ENCODE peak calls at places on chromosome 17, in ten cellular contexts. D, K, F, G, P, E, N, V, W and A are unnamed samples.

GRCh38 chr17:48198950-48199541 is 91.5 kb downstream of the SNX11 start:
- DNase-seq in D (no peak), K (peak; percentile 41), F (no peak), G (no peak), P (no peak), E (no peak), N (no peak), V (no peak), W (no peak), A (no peak)

GRCh38 chr17:17723354-17724261 is 42.4 kb downstream of the RAI1 start:
- DNase-seq in D (peak; percentile 88), K (no peak), F (no peak), G (peak; percentile 69), P (no peak), E (peak; percentile 57), N (no peak), V (no peak), W (peak; percentile 69), A (no peak)

GRCh38 chr17:45646288-45646988 is 137.7 kb upstream of the CRHR1 start:
- DNase-seq in D (no peak), K (no peak), F (no peak), G (no peak), P (no peak), E (no peak), N (no peak), V (no peak), W (no peak), A (no peak)

GRCh38 chr17:43020789-43021738 is 1.1 kb downstream of the VAT1 start:
- DNase-seq in D (no peak), K (peak; percentile 67), F (peak; percentile 66), G (peak; percentile 83), P (peak; percentile 77), E (peak; percentile 39), N (peak; percentile 83), V (peak; percentile 86), W (peak; percentile 71), A (no peak)

GRCh38 chr17:78430892-78431691 is 52.6 kb downstream of the PGS1 start:
- DNase-seq in D (no peak), K (no peak), F (no peak), G (no peak), P (no peak), E (no peak), N (no peak), V (no peak), W (peak; percentile 35), A (no peak)

GRCh38 chr17:58331815-58332719 is 3.5 kb upstream of the TSPOAP1 start:
- DNase-seq in D (no peak), K (peak; percentile 84), F (peak; percentile 67), G (peak; percentile 43), P (peak; percentile 65), E (peak; percentile 87), N (no peak), V (peak; percentile 90), W (no peak), A (no peak)

GRCh38 chr17:37220609-37220953 is 155.2 kb upstream of the C17orf78 start:
- DNase-seq in D (peak; percentile 21), K (peak; percentile 9), F (no peak), G (no peak), P (no peak), E (no peak), N (no peak), V (no peak), W (peak; percentile 52), A (no peak)

GRCh38 chr17:78717431-78717980 is 64.6 kb downstream of the CYTH1 start:
- DNase-seq in D (peak; percentile 54), K (peak; percentile 25), F (no peak), G (peak; percentile 45), P (no peak), E (no peak), N (no peak), V (no peak), W (peak; percentile 64), A (peak; percentile 83)

GRCh38 chr17:2028737-2029136 is 1.2 kb upstream of the DPH1 start:
- DNase-seq in D (peak; percentile 56), K (no peak), F (no peak), G (no peak), P (no peak), E (no peak), N (no peak), V (no peak), W (no peak), A (no peak)

GRCh38 chr17:2233441-2233947 is 70.1 kb downstream of the SMG6 start:
- DNase-seq in D (peak; percentile 15), K (no peak), F (peak; percentile 22), G (no peak), P (peak; percentile 38), E (no peak), N (no peak), V (no peak), W (peak; percentile 49), A (no peak)

GRCh38 chr17:55282379-55282702 is 17.6 kb downstream of the HLF start:
- DNase-seq in D (no peak), K (no peak), F (no peak), G (no peak), P (no peak), E (no peak), N (no peak), V (no peak), W (no peak), A (no peak)

GRCh38 chr17:46194393-46195216 is 1.4 kb upstream of the KANSL1 start:
- DNase-seq in D (peak; percentile 69), K (no peak), F (no peak), G (no peak), P (no peak), E (peak; percentile 59), N (peak; percentile 56), V (no peak), W (peak; percentile 72), A (no peak)

GRCh38 chr17:14207791-14208190 is 28.9 kb downstream of the CDRT15 start:
- DNase-seq in D (no peak), K (no peak), F (no peak), G (no peak), P (no peak), E (no peak), N (no peak), V (no peak), W (no peak), A (no peak)

GRCh38 chr17:3976675-3977171 is 12.5 kb upstream of the ATP2A3 start:
- DNase-seq in D (no peak), K (peak; percentile 93), F (peak; percentile 89), G (peak; percentile 60), P (peak; percentile 77), E (no peak), N (no peak), V (peak; percentile 85), W (no peak), A (no peak)

GRCh38 chr17:7465481-7466275 is 13.8 kb downstream of the ZBTB4 start:
- DNase-seq in D (no peak), K (no peak), F (no peak), G (no peak), P (no peak), E (no peak), N (no peak), V (peak; percentile 53), W (no peak), A (no peak)

GRCh38 chr17:72423718-72424117 is 302.9 kb downstream of the SOX9 start:
- DNase-seq in D (no peak), K (no peak), F (no peak), G (no peak), P (no peak), E (no peak), N (no peak), V (no peak), W (no peak), A (no peak)

DNA sequence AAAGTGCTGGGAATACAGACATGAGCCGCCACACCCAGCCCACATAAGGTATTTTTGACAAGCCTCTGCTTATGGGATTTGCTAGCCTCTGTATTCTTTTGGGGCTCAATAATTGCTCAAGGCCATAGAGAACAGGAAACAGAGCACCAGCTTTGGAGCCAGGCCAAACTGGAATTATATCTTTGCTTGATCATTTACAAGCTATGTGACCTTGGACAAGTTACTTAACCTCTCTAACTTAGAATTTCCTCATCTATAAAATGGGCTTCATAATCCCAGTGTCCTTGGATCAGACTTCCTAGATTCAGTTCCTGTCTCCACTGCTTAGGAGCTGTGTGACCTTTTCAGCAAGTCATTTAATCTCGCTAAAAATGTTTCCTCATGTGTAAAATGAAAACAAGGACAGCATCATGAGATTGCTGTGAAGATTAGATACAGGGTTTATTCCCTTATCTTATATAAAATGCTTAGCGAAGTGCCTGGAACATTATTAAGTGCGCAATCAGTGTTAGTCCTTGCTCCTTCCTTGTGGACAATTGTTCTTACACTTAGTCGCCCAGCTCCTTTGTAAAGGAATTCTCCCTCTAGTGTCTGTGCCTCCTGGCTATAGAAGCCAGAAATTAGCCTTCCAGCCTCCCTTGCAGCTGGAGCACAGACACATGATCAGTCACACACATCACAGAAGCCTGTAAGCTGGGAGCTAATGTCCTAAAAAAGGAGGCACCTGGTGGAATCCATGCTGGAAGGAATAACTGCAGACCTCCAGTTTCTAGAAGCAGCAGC is 16.6 kb downstream of the KRT9 start:
- DNase-seq in D (no peak), K (peak; percentile 69), F (no peak), G (no peak), P (no peak), E (no peak), N (no peak), V (no peak), W (no peak), A (no peak)
- H3K27ac ChIP-seq in D (no peak overlapping the region), K (peak overlapping the region; percentile 42), F (no peak overlapping the region), G (no peak overlapping the region), P (no peak overlapping the region), E (no peak overlapping the region), N (no peak overlapping the region), V (no peak overlapping the region), W (no peak overlapping the region), A (no peak overlapping the region)

DNA sequence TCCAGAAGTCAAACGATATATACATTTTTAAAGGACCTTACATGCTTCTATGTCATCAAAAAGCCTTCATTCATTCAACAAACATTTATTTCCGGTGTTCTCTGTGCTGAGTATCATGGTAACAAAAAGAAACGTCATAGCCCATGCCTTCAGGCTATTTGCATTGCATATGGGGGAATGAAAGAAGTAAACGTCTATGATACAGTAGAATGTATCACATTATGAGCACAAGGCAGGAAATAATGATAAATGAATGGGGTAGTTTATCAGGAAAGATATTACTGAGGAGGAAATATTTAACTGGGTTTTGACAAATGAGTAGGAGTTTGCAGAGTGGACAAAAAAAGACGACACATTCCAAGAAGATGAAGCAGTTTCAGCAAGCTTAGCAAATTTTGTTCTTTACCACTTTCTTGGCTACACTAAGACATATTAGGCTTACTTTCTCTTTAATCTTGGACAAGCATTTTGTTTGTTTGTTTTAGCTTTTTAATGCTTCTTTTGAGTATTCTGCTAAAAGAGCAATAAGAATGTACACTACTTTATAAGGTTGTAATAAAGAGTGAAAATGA is 1.3 kb upstream of the KRTAP4-7 start:
- DNase-seq in D (no peak), K (no peak), F (no peak), G (no peak), P (no peak), E (no peak), N (peak; percentile 30), V (no peak), W (no peak), A (no peak)
- H3K27ac ChIP-seq in D (no peak overlapping the region), K (no peak overlapping the region), F (no peak overlapping the region), G (no peak overlapping the region), P (no peak overlapping the region), E (no peak overlapping the region), N (no peak overlapping the region), V (no peak overlapping the region), W (no peak overlapping the region), A (no peak overlapping the region)

GRCh38 chr17:81167194-81167524 is 1.1 kb upstream of the AATK start:
- DNase-seq in D (no peak), K (no peak), F (no peak), G (no peak), P (no peak), E (no peak), N (no peak), V (no peak), W (no peak), A (no peak)
- H3K27ac ChIP-seq in D (no peak overlapping the region), K (no peak overlapping the region), F (no peak overlapping the region), G (no peak overlapping the region), P (no peak overlapping the region), E (no peak overlapping the region), N (no peak overlapping the region), V (no peak overlapping the region), W (no peak overlapping the region), A (no peak overlapping the region)

GRCh38 chr17:63445065-63445464 is 1.0 kb downstream of the CYB561 start:
- DNase-seq in D (no peak), K (peak; percentile 21), F (no peak), G (no peak), P (no peak), E (no peak), N (no peak), V (no peak), W (no peak), A (no peak)
- H3K27ac ChIP-seq in D (no peak overlapping the region), K (peak overlapping the region; percentile 88), F (no peak overlapping the region), G (no peak overlapping the region), P (no peak overlapping the region), E (no peak overlapping the region), N (peak overlapping the region; percentile 78), V (no peak overlapping the region), W (no peak overlapping the region), A (no peak overlapping the region)